ENCODE peak calls at places on chromosomes 12 and 14, in eight cellular contexts. L is transverse colon, K is testis, Z is body of pancreas, X is HCT116, U is A549, T is H1, J is uterus. C is an unnamed sample.

GRCh38 chr14:89185919-89186849 is 230.8 kb downstream of the FOXN3 start:
- DNase-seq in L (no peak), X (peak), U (peak), J (peak), T (no peak), Z (no peak), K (no peak), C (no peak)

GRCh38 chr14:79028281-79028680 is 858.1 kb downstream of the NRXN3 start:
- DNase-seq in L (no peak), Z (no peak), U (no peak), J (no peak), X (no peak), T (no peak), K (no peak), C (no peak)

GRCh38 chr12:69405466-69405865 is 45.9 kb downstream of the YEATS4 start:
- DNase-seq in U (peak), L (no peak), Z (no peak), T (no peak), J (peak), K (no peak), X (peak), C (no peak)

GRCh38 chr14:34180428-34180827 is 229.6 kb upstream of the EGLN3 start:
- DNase-seq in L (no peak), K (no peak), Z (no peak), U (no peak), X (no peak), T (no peak), J (no peak), C (no peak)

GRCh38 chr14:55088356-55088755 is 36.9 kb downstream of the MAPK1IP1L start:
- DNase-seq in K (no peak), T (no peak), Z (no peak), U (no peak), L (no peak), X (no peak), J (no peak), C (no peak)

GRCh38 chr14:34138175-34138574 is 187.3 kb upstream of the EGLN3 start:
- DNase-seq in K (no peak), J (no peak), L (no peak), U (peak), Z (no peak), X (no peak), T (no peak), C (no peak)

GRCh38 chr12:51863363-51863920 is 14.9 kb upstream of the FIGNL2 start:
- DNase-seq in K (no peak), T (peak), L (no peak), J (no peak), Z (no peak), U (no peak), X (no peak), C (no peak)

GRCh38 chr14:23548351-23549318 is 2.9 kb downstream of the ZFHX2 start:
- DNase-seq in U (no peak), K (no peak), T (no peak), J (no peak), X (no peak), L (no peak), Z (no peak), C (no peak)

GRCh38 chr12:89334770-89335169 is 17.5 kb downstream of the DUSP6 start:
- DNase-seq in K (no peak), U (no peak), Z (no peak), J (no peak), T (no peak), L (no peak), X (no peak), C (no peak)

GRCh38 chr14:91119556-91120311 is 5.9 kb downstream of the DGLUCY start:
- DNase-seq in T (no peak), X (peak), J (no peak), Z (no peak), K (no peak), U (peak), L (peak), C (no peak)

GRCh38 chr14:74364271-74364880 is 16.1 kb downstream of the VRTN start:
- DNase-seq in J (no peak), X (no peak), T (no peak), U (no peak), Z (no peak), K (no peak), L (no peak), C (no peak)

GRCh38 chr12:28088566-28089277 is 101.5 kb upstream of the CCDC91 start:
- DNase-seq in K (no peak), L (no peak), U (peak), T (no peak), Z (no peak), X (no peak), J (no peak), C (no peak)

GRCh38 chr14:81890020-81890419 is 356.4 kb upstream of the SEL1L start:
- DNase-seq in J (no peak), U (no peak), T (no peak), X (no peak), K (no peak), Z (no peak), L (no peak), C (no peak)

GRCh38 chr12:46677749-46678148 is 148.0 kb downstream of the SLC38A4 start:
- DNase-seq in Z (no peak), K (no peak), X (no peak), U (peak), J (no peak), L (no peak), T (no peak), C (no peak)

GRCh38 chr14:92456215-92457017 is 57.2 kb upstream of the RIN3 start:
- DNase-seq in X (peak), Z (no peak), U (peak), J (peak), L (peak), K (peak), T (peak), C (no peak)

GRCh38 chr12:1865284-1865866 is 45.0 kb downstream of the LRTM2 start:
- DNase-seq in L (no peak), K (peak), T (no peak), Z (no peak), J (no peak), X (no peak), U (no peak), C (no peak)

GRCh38 chr14:68312884-68313725 is 479.8 kb downstream of the ZFP36L1 start:
- DNase-seq in K (no peak), J (no peak), X (no peak), Z (no peak), L (no peak), T (no peak), U (no peak), C (no peak)

GRCh38 chr12:11895421-11896064 is 175.2 kb upstream of the BCL2L14 start:
- DNase-seq in L (no peak), J (no peak), Z (no peak), K (no peak), U (no peak), T (no peak), X (no peak), C (no peak)

GRCh38 chr12:112551681-112552080 is 132.9 kb downstream of the PTPN11 start:
- DNase-seq in U (peak), L (no peak), T (no peak), X (no peak), Z (no peak), K (no peak), J (no peak), C (no peak)

GRCh38 chr12:21354641-21355040 is 18.1 kb upstream of the IAPP start:
- DNase-seq in Z (no peak), X (no peak), T (no peak), U (no peak), L (no peak), J (no peak), K (no peak), C (no peak)

GRCh38 chr12:6644903-6645302 is 2.3 kb downstream of the ACRBP start:
- DNase-seq in Z (no peak), J (peak), U (no peak), K (no peak), T (peak), L (peak), X (no peak), C (peak)

GRCh38 chr12:65839027-65839426 is 14.7 kb downstream of the HMGA2 start:
- DNase-seq in X (no peak), U (no peak), L (no peak), T (no peak), J (no peak), Z (no peak), K (no peak), C (no peak)

GRCh38 chr12:48197549-48197966 is 5.5 kb downstream of the OR10AD1 start:
- DNase-seq in L (no peak), T (no peak), Z (no peak), K (no peak), U (peak), J (no peak), X (peak), C (no peak)

GRCh38 chr12:103840881-103841689 is at the start of gene NT5DC3:
- DNase-seq in J (peak), X (peak), U (peak), L (peak), K (peak), T (peak), Z (peak), C (peak)
- H3K27ac ChIP-seq in J (peak), X (peak), U (peak), L (peak), K (peak), T (no peak), Z (peak), C (peak)

DNA sequence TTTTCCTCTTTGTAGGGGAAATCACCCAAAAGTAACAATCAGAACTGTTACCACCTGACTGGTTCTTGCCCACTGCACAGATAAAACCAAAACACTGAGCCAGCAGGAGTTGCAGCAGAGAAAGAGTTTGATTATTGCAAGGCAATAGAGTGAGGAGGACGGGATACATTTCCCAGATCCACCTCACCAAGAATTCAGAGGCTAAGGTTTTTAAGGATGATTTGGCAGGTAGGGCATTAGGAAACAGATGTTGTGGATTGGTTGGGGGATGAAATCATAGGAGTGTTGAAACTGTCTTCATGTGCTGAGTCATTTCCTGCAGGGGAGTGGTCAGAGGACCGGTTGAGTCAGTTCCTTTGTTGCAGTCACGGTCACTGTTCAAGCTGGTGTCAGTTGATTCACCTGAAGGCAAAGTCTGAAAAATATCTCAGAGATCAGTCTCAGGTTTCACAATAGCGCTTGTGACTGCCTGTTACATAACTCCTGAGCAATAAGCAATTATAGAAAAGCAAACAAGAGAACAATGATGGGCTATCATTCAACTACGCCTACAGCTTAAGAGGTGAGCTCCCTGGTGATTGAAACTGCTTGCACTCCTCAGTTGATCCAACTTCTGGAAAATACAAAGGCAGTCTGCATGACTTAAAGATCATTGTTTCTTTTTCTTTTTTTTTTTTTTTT is 20.3 kb upstream of the AMN1 start:
- DNase-seq in X (peak), U (peak), Z (peak), J (peak), K (no peak), L (peak), T (no peak), C (no peak)
- TF ChIP-seq POLR2A in X (no peak), U (no peak), Z (no peak), J (no peak), K (no peak), L (no peak), T (peak), C (no peak)

DNA sequence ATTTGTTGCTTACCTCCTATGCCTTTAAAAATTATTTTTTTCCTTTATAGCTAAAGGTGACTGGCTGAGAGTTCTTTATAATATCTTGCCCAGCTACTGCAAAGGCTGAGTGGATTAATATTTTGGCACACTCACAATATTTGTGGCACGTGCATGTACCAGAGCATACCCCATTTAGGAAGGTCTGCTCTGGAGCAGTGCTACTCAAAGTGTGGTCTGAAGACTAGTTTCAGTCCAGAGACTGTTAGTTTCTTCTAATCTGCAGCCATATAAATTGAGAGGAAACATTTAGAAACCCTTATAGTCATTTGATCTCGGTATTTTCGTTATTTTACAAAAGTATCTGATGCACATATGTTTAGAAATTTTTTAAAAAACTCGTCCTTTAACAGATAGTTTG is 51.0 kb downstream of the IFT81 start:
- DNase-seq in X (no peak), Z (no peak), U (no peak), K (no peak), J (no peak), L (no peak), T (no peak), C (no peak)
- H3K27ac ChIP-seq in X (no peak), Z (no peak), U (no peak), K (no peak), J (no peak), L (no peak), T (no peak), C (no peak)

GRCh38 chr12:54608786-54609185 is 20.3 kb upstream of the PPP1R1A start:
- DNase-seq in J (no peak), T (no peak), L (no peak), U (no peak), X (no peak), Z (no peak), K (no peak), C (no peak)

GRCh38 chr12:54611715-54612116 is 23.0 kb downstream of the LACRT start:
- DNase-seq in T (no peak), Z (no peak), L (no peak), X (no peak), U (no peak), J (no peak), K (no peak), C (no peak)

GRCh38 chr12:54616933-54617535 is 17.7 kb downstream of the LACRT start:
- DNase-seq in K (no peak), L (no peak), J (no peak), X (no peak), U (no peak), Z (no peak), T (no peak), C (no peak)

GRCh38 chr12:54608156-54608555 is 19.7 kb upstream of the PPP1R1A start:
- DNase-seq in K (no peak), U (no peak), J (no peak), T (no peak), X (no peak), Z (no peak), L (no peak), C (no peak)

DNA sequence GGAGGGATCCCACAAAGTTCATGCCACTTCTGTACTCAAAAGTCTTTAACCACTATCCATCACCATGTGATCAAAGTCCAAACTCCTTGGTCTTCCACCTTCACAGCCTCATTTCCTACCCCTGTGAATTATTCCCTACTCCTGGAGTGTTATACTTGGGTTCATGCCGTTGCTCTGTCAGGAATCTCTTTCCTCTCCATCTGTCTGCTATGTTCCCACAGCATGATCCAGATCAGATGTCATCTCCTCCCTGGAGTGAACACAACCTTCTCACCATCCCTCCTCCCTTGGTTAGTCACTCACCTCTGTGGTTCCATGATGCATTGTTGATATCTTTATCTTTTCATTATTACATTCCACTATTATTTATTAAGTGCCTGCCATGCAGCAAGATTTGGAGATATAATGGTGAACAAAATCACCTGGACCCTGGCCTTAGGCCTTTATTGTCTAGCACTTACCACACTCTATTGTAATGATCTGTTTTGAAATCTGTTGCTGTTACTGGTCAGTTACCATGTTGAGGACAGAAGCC is 22.4 kb downstream of the LACRT start:
- DNase-seq in U (no peak), X (no peak), K (no peak), T (no peak), Z (no peak), L (no peak), J (no peak), C (no peak)
- TF ChIP-seq POLR2A in U (no peak), X (no peak), K (no peak), T (no peak), Z (no peak), L (no peak), J (no peak), C (no peak)

GRCh38 chr12:108563804-108564151 is 1.4 kb downstream of the ISCU start:
- DNase-seq in L (no peak), J (no peak), U (no peak), K (no peak), X (no peak), Z (no peak), T (no peak), C (no peak)
- H3K27ac ChIP-seq in L (peak), J (peak), U (peak), K (no peak), X (no peak), Z (peak), T (no peak), C (peak)

GRCh38 chr12:118059645-118060275 is 1.2 kb downstream of the WSB2 start:
- DNase-seq in Z (no peak), K (no peak), U (no peak), J (no peak), X (no peak), T (no peak), L (no peak), C (no peak)

GRCh38 chr12:118061011-118061875 is at the start of gene WSB2:
- DNase-seq in Z (peak), T (peak), J (peak), L (peak), U (peak), K (peak), X (no peak), C (peak)

GRCh38 chr12:118063567-118064391 is 2.8 kb upstream of the WSB2 start:
- DNase-seq in T (no peak), J (no peak), Z (peak), L (no peak), K (no peak), X (no peak), U (no peak), C (no peak)

GRCh38 chr12:118060301-118061010 is 523 bp downstream of the WSB2 start:
- DNase-seq in U (no peak), T (peak), L (peak), J (peak), Z (peak), K (peak), X (no peak), C (peak)

GRCh38 chr12:118061876-118062791 is 1.2 kb upstream of the WSB2 start:
- DNase-seq in T (peak), X (no peak), Z (peak), U (peak), K (peak), L (peak), J (peak), C (peak)
- TF ChIP-seq POLR2A in T (peak), X (no peak), Z (peak), U (no peak), K (no peak), L (peak), J (no peak), C (no peak)

DNA sequence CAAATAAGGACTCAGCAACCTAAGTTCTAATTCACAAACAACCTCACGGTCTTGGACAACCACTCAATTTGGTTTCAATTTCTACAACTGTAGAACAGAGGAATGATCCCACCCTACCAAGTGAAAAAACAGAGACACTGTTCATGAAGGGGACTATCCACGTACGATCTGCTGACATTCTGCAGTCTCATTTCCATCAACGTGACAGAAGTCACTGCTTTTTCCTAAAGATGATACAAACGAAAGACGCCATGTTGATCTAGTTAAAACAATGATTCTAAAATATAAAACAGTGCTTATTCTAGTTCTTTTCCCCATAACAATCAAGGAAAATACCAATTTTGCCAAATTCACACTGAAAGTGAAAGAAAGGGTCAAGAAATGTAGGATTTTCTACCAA is 38.1 kb downstream of the CORO1C start:
- DNase-seq in K (no peak), X (no peak), J (no peak), L (no peak), U (no peak), Z (no peak), T (no peak), C (no peak)
- H3K27ac ChIP-seq in K (no peak), X (no peak), J (peak), L (peak), U (peak), Z (no peak), T (no peak), C (no peak)

C was measured in ovary.